ENCODE peak calls at places on chromosomes 6 and 20, in five cellular contexts. E is cardiac fibroblast, O is endodermal cell, J is dorsolateral prefrontal cortex, F is brain microvascular endothelial cell. M is an unnamed sample.

GRCh38 chr6:144075884-144076283 is 19.5 kb downstream of the SF3B5 start:
- DNase-seq in E (no peak), O (no peak), F (no peak), J (no peak), M (no peak)

GRCh38 chr20:2840967-2841531 is 504 bp downstream of the VPS16 start:
- DNase-seq in O (peak), F (peak), J (peak), E (peak), M (no peak)

GRCh38 chr6:119243037-119243436 is 106.5 kb downstream of the MAN1A1 start:
- DNase-seq in F (no peak), O (no peak), J (no peak), E (no peak), M (no peak)

GRCh38 chr6:138410972-138411667 is 7.1 kb downstream of the HEBP2 start:
- DNase-seq in E (peak), J (no peak), O (no peak), F (peak), M (no peak)

GRCh38 chr6:99287523-99287922 is 62.0 kb downstream of the FAXC start:
- DNase-seq in J (no peak), F (no peak), E (no peak), O (no peak), M (no peak)

GRCh38 chr20:10239954-10240353 is 21.3 kb downstream of the SNAP25 start:
- DNase-seq in E (peak), O (no peak), J (no peak), F (no peak), M (no peak)

GRCh38 chr20:20212675-20213096 is 155.2 kb upstream of the INSM1 start:
- DNase-seq in F (no peak), O (no peak), J (no peak), E (no peak), M (no peak)

GRCh38 chr20:51400051-51400926 is 142.2 kb downstream of the NFATC2 start:
- DNase-seq in F (no peak), O (no peak), J (no peak), E (peak), M (no peak)

GRCh38 chr20:40807771-40808170 is 118.7 kb upstream of the MAFB start:
- DNase-seq in O (peak), F (no peak), J (no peak), E (no peak), M (no peak)

GRCh38 chr20:19975436-19975799 is 41.7 kb upstream of the NAA20 start:
- DNase-seq in F (no peak), J (no peak), E (peak), O (no peak), M (no peak)

GRCh38 chr6:32692019-32692418 is 25.6 kb upstream of the HLA-DQB1 start:
- DNase-seq in F (no peak), O (peak), E (peak), J (no peak), M (no peak)

GRCh38 chr6:31115941-31116560 is 1.5 kb downstream of the PSORS1C1 start:
- DNase-seq in F (no peak), E (no peak), O (no peak), J (no peak), M (no peak)

GRCh38 chr6:18997375-18997826 is 610.3 kb downstream of the RNF144B start:
- DNase-seq in J (no peak), F (peak), O (peak), E (peak), M (no peak)

GRCh38 chr6:71902261-71902660 is 15.9 kb downstream of the RIMS1 start:
- DNase-seq in O (no peak), E (no peak), J (no peak), F (no peak), M (no peak)

GRCh38 chr6:38973178-38974057 is 75.2 kb upstream of the GLP1R start:
- DNase-seq in F (peak), O (no peak), J (no peak), E (peak), M (no peak)

GRCh38 chr20:54078296-54078695 is 7.9 kb upstream of the BCAS1 start:
- DNase-seq in J (no peak), E (no peak), O (no peak), F (no peak), M (no peak)

GRCh38 chr20:44653536-44653935 is 2.0 kb upstream of the ADA start:
- DNase-seq in O (no peak), E (no peak), F (no peak), J (no peak), M (no peak)

GRCh38 chr6:24332306-24332705 is 25.6 kb downstream of the DCDC2 start:
- DNase-seq in F (peak), O (no peak), J (peak), E (peak), M (no peak)

GRCh38 chr20:58449703-58450138 is 60.7 kb downstream of the VAPB start:
- DNase-seq in O (no peak), J (no peak), F (no peak), E (no peak), M (no peak)

GRCh38 chr6:127514396-127515227 is 4.5 kb downstream of the MTCL3 start:
- DNase-seq in J (peak), F (peak), E (peak), O (peak), M (no peak)

GRCh38 chr6:127515794-127516675 is 3.1 kb downstream of the MTCL3 start:
- DNase-seq in E (peak), J (peak), F (peak), O (peak), M (no peak)

GRCh38 chr6:127513425-127513824 is 5.7 kb downstream of the MTCL3 start:
- DNase-seq in E (no peak), F (no peak), J (no peak), O (no peak), M (no peak)

GRCh38 chr6:127516676-127517273 is 2.4 kb downstream of the MTCL3 start:
- DNase-seq in J (peak), F (peak), O (peak), E (peak), M (no peak)

DNA sequence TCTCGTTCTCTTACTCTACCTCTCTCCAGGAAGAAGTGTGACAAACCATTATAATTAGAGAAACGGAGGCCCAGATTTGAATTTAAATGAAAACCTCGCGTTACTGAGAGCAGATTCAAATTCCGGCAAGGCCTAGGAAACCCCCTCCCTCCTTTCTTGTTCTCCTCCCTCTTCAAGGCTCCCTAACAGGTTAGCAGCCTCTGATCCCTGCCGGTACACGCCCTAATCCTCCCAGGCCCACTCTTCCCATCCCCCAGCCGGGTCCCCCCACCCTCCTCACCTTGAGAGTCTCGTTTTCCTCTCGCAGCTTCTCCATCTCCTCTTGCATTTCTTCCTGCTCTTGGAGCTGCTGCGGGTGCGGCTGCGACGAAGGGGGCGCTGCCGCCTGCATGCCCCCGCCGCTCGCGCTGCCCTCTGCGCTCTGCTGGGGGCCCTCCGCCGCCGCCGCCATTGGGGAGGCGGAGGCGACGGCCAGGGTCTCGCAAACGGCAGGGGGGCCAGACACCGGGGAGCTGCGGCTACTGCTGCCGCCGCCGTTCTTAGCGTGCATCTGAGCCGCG is 3.8 kb downstream of the MTCL3 start:
- DNase-seq in F (peak), O (peak), E (peak), J (peak), M (no peak)
- TF ChIP-seq CTCF in F (peak), O (peak), E (no peak), J (peak), M (no peak)

GRCh38 chr6:41451039-41451438 is 95.1 kb upstream of the FOXP4 start:
- DNase-seq in E (no peak), O (peak), J (no peak), F (no peak), M (no peak)
- TF ChIP-seq CTCF in E (peak), O (peak), J (no peak), F (peak), M (no peak)

DNA sequence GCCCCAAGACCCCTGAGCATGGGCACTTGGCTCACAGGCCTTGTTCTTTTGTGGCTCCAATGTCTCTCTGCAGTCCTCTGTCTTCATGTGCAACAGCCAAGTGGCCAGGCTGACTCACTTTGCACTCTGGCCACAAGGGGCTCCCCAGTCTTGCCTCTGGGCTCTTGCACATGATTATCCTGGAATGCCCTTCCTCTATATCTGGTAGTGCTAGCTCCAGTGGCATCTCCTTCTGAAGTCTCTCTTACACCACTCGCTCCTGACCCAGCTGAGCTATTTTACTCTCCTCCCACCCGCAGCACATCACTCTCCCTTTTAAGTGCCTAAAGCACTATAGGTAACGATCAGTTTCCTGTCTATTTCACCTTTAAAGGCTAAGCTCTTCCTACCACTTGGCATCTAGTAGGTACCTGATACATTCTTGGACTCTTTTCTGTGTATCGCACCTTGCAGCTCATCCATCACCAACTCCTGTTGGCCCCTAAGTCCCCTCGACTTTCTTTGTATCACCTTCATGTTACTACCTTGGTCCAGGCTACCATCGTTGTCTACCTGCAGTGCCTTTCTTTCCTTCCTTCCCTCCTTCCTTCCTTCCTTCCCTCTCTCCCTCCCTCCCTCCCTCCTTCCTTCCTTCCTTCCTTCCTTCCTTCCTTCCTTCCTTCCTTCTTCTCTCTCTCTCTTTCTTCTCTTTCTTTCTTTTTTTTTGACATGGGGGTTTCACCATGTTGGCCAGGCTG is 211.9 kb upstream of the RNF24 start:
- DNase-seq in E (peak), O (peak), F (peak), J (no peak), M (no peak)
- TF ChIP-seq CTCF in E (peak), O (peak), F (peak), J (no peak), M (peak)

DNA sequence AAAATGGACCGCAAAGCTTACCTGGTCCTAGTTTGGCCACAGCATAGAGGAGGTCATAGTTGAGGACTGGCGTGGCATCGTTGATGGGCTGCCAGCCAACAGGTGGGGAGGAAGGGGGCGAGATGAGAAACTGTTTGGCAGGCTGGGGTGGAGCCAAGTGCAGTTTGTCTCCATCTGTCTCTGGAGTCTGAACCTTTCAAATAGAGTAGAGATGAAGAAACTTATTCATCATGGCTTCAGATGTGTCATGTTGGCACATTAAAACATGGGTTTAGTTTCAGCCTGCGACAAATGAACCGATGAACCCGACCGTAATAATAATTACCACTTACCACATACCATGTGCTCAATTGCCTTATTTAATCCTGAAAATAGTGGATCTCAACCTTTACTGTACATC is 75.9 kb upstream of the ENPP5 start:
- DNase-seq in J (no peak), O (no peak), E (no peak), F (no peak), M (no peak)
- TF ChIP-seq CTCF in J (no peak), O (no peak), E (no peak), F (no peak), M (no peak)

DNA sequence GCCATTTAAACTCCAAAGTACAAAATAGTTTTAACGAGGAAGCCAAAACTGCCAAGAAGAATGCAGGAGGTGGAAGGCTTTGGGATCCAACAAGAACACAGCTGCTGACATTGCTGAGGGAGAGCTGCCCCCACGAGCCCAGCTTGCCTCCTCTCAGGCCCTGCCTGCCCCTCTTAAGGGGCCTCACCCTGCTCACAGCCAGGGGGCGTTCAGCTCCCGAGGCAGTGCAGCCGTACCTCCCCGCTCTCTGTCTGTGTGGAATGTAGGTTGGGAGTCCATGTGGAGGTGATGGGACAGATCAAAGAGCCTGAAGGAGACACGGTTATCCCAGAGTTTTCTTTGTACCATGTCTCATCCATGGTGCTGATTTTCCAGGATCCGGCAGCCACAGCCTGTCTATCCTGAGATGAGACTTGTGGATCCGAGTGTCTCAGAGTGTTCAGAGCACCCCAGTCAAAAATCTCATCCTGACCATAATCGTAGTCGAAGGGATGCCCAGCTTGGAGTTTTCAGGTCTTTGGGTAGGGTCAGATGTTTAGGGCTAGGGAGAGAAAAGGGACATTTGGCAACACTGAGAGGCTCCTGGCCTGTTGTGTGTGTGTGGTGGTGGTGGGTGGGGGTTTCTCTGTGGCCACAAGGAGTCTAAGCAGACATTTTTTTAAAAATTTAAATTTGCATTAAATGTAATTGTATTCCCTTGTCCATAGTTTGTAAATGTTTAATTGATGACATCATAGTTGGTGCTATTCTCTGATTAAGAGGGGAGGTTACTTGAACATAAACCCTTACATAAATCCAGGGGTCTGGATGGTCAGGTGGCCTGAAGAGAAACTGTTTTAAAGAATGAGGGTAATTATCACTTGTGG is 111.4 kb upstream of the CLDN20 start:
- DNase-seq in F (no peak), E (no peak), J (no peak), O (peak), M (no peak)
- TF ChIP-seq CTCF in F (peak), E (peak), J (no peak), O (peak), M (no peak)

GRCh38 chr6:22470454-22471368 is 98.7 kb upstream of the HDGFL1 start:
- DNase-seq in E (peak), O (peak), F (peak), J (no peak), M (no peak)
- TF ChIP-seq CTCF in E (no peak), O (peak), F (peak), J (no peak), M (no peak)

GRCh38 chr20:35355372-35355771 is 56.4 kb downstream of the UQCC1 start:
- DNase-seq in J (no peak), E (no peak), F (no peak), O (no peak), M (no peak)
- TF ChIP-seq CTCF in J (no peak), E (no peak), F (no peak), O (no peak), M (no peak)

DNA sequence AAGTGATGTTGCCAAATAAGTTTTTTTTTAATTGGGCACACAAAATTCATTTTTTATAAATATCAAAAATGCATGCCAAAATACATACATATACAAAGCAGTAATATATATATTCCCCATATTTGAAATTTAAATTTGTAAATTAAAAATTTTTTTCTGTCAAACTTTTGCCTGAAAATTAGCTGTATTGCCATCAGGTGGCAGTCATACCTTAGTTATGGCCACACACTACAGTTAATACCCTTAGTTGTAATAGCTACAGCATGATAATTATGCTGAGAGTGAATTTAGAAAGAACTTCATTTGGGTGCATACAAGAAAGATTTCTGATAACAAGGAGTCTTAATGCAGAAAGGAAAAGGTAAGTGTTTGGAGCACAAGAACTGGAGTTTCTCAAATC is 46.2 kb upstream of the SDHAF4 start:
- DNase-seq in E (peak), O (no peak), J (no peak), F (no peak), M (no peak)
- TF ChIP-seq CTCF in E (peak), O (peak), J (no peak), F (peak), M (peak)

GRCh38 chr6:52010145-52010544 is 77.3 kb downstream of the PKHD1 start:
- DNase-seq in F (no peak), J (no peak), E (no peak), O (no peak), M (no peak)

GRCh38 chr6:52013035-52013434 is 74.4 kb downstream of the PKHD1 start:
- DNase-seq in F (peak), J (no peak), O (no peak), E (peak), M (no peak)

GRCh38 chr6:52014391-52014790 is 73.0 kb downstream of the PKHD1 start:
- DNase-seq in E (no peak), J (no peak), O (no peak), F (no peak), M (no peak)

GRCh38 chr6:52012582-52012981 is 74.8 kb downstream of the PKHD1 start:
- DNase-seq in F (no peak), O (no peak), J (no peak), E (no peak), M (no peak)

GRCh38 chr6:52009736-52010135 is 77.7 kb downstream of the PKHD1 start:
- DNase-seq in E (no peak), J (no peak), O (no peak), F (no peak), M (no peak)
- TF ChIP-seq CTCF in E (no peak), J (no peak), O (no peak), F (no peak), M (no peak)

M was measured in CD14-positive monocyte.